ENCODE peak calls at places on chromosomes 12 and 14, in seven cellular contexts. I is Panc1, S is lower lobe of right lung, U is prostate gland, Y is Karpas-422, A is stomach, X is heart left ventricle. V is an unnamed sample. For H3K4me1 and H3K9me3, the result is how much of the 10 kb centered on the place peaks cover.

GRCh38 chr12:114721266-114721665 is 37.3 kb upstream of the TBX3 start:
- DNase-seq in S (no peak), I (no peak), A (no peak), Y (no peak), U (no peak), X (no peak), V (no peak)

GRCh38 chr12:130436741-130437501 is 99.2 kb downstream of the PIWIL1 start:
- DNase-seq in A (no peak), I (no peak), U (no peak), Y (no peak), X (no peak), S (peak), V (no peak)

GRCh38 chr12:119180380-119181040 is 1.8 kb downstream of the HSPB8 start:
- DNase-seq in A (peak), I (no peak), Y (no peak), X (peak), U (no peak), S (no peak), V (peak)

GRCh38 chr12:64137117-64137516 is 85.0 kb downstream of the KICS2 start:
- DNase-seq in I (no peak), Y (no peak), X (no peak), A (no peak), U (no peak), S (no peak), V (no peak)

GRCh38 chr14:21990116-21990515 is 316.5 kb upstream of the OR4E1 start:
- DNase-seq in S (no peak), Y (peak), X (no peak), U (no peak), I (no peak), A (no peak), V (no peak)

GRCh38 chr12:133026996-133027395 is 10.3 kb upstream of the ZNF84 start:
- DNase-seq in A (no peak), Y (no peak), I (no peak), X (no peak), U (no peak), S (no peak), V (no peak)

GRCh38 chr14:53032838-53033390 is 82.1 kb upstream of the FERMT2 start:
- DNase-seq in X (no peak), Y (no peak), S (no peak), U (no peak), A (no peak), I (no peak), V (no peak)

GRCh38 chr14:103889313-103890051 is 38.8 kb upstream of the TDRD9 start:
- DNase-seq in I (no peak), Y (no peak), U (no peak), X (no peak), A (peak), S (peak), V (no peak)

GRCh38 chr12:31491819-31492598 is 98.9 kb downstream of the DENND5B start:
- DNase-seq in A (no peak), X (no peak), U (peak), I (peak), Y (no peak), S (no peak), V (no peak)

GRCh38 chr14:32136027-32136825 is 59.1 kb downstream of the ARHGAP5 start:
- DNase-seq in X (no peak), I (no peak), S (no peak), A (no peak), U (no peak), Y (no peak), V (no peak)

GRCh38 chr14:72613196-72613974 is 280.5 kb downstream of the DPF3 start:
- DNase-seq in A (peak), X (peak), U (no peak), I (no peak), Y (no peak), S (no peak), V (peak)

GRCh38 chr12:47904647-47905312 is at the start of gene VDR:
- DNase-seq in S (peak), Y (no peak), I (peak), U (peak), A (peak), X (peak), V (peak)

GRCh38 chr12:44960856-44961255 is 84.7 kb upstream of the NELL2 start:
- DNase-seq in A (no peak), U (no peak), S (no peak), Y (no peak), I (no peak), X (no peak), V (no peak)

GRCh38 chr14:45491914-45492313 is 238.9 kb upstream of the MIS18BP1 start:
- DNase-seq in A (peak), I (no peak), S (no peak), Y (no peak), X (no peak), U (no peak), V (no peak)

GRCh38 chr12:130337476-130338303 is at the start of gene PIWIL1:
- DNase-seq in I (no peak), A (no peak), Y (peak), S (no peak), X (no peak), U (no peak), V (peak)

GRCh38 chr14:73833530-73834257 is 17.9 kb upstream of the PTGR2 start:
- DNase-seq in U (no peak), X (peak), Y (no peak), I (no peak), A (no peak), S (no peak), V (peak)

GRCh38 chr14:21525571-21525970 is 575 bp downstream of the SALL2 start:
- DNase-seq in I (no peak), Y (no peak), U (no peak), S (no peak), X (no peak), A (no peak), V (no peak)

GRCh38 chr14:21933681-21934080 is 260.1 kb upstream of the OR4E1 start:
- DNase-seq in S (no peak), Y (peak), X (no peak), U (no peak), A (no peak), I (no peak), V (no peak)

GRCh38 chr12:83016226-83016835 is 329.6 kb downstream of the TMTC2 start:
- DNase-seq in U (peak), I (no peak), Y (no peak), S (no peak), A (peak), X (no peak), V (no peak)

GRCh38 chr14:72736348-72736747 is 157.6 kb downstream of the DPF3 start:
- DNase-seq in Y (peak), I (no peak), U (no peak), X (no peak), A (peak), S (no peak), V (no peak)

GRCh38 chr14:76872796-76873432 is 46.7 kb downstream of the LRRC74A start:
- DNase-seq in I (peak), A (peak), Y (peak), U (peak), X (peak), S (peak), V (peak)

GRCh38 chr12:52356762-52357580 is 10.3 kb downstream of the KRT85 start:
- DNase-seq in Y (no peak), X (no peak), I (no peak), S (no peak), U (no peak), A (no peak), V (no peak)

GRCh38 chr14:71358209-71358931 is 451.1 kb downstream of the PCNX1 start:
- DNase-seq in I (no peak), X (no peak), A (no peak), Y (no peak), S (no peak), U (no peak), V (no peak)

GRCh38 chr12:58450868-58451482 is 469.3 kb downstream of the LRIG3 start:
- DNase-seq in S (no peak), I (no peak), Y (no peak), X (no peak), A (peak), U (no peak), V (peak)

GRCh38 chr12:13114251-13115052 is 11.0 kb upstream of the GSG1 start:
- DNase-seq in X (no peak), I (no peak), S (no peak), A (no peak), Y (no peak), U (no peak), V (no peak)

GRCh38 chr12:57258977-57259970 is 8.3 kb upstream of the STAC3 start:
- DNase-seq in X (peak), A (peak), I (no peak), U (no peak), Y (no peak), S (no peak), V (peak)

GRCh38 chr12:49893753-49894752 is 9.6 kb downstream of the FAIM2 start:
- DNase-seq in Y (no peak), S (peak), U (peak), X (no peak), A (peak), I (no peak), V (no peak)

GRCh38 chr12:43914391-43914790 is 78.5 kb downstream of the TMEM117 start:
- DNase-seq in X (no peak), A (no peak), I (no peak), Y (no peak), S (no peak), U (no peak), V (no peak)

GRCh38 chr12:104670439-104671406 is 214.0 kb downstream of the CHST11 start:
- DNase-seq in U (no peak), Y (no peak), X (no peak), I (no peak), A (no peak), S (peak), V (no peak)

GRCh38 chr12:32134144-32134888 is 27.7 kb downstream of the BICD1 start:
- DNase-seq in Y (peak), I (no peak), S (no peak), A (no peak), U (no peak), X (no peak), V (no peak)

GRCh38 chr12:55659486-55660385 is 23.0 kb downstream of the OR10P1 start:
- DNase-seq in S (no peak), I (no peak), U (no peak), Y (peak), A (no peak), X (peak), V (no peak)

GRCh38 chr12:13177373-13177772 is 19.2 kb upstream of the EMP1 start:
- DNase-seq in Y (no peak), A (no peak), U (no peak), X (no peak), S (no peak), I (no peak), V (no peak)

GRCh38 chr14:29240046-29240445 is 473.5 kb downstream of the FOXG1 start:
- DNase-seq in X (no peak), A (no peak), U (no peak), I (no peak), S (no peak), Y (no peak), V (no peak)

GRCh38 chr12:47903151-47903611 is 1.6 kb downstream of the VDR start:
- DNase-seq in I (no peak), A (peak), Y (no peak), X (no peak), S (peak), U (peak), V (peak)

GRCh38 chr12:130687190-130687589 is 28.9 kb downstream of the RIMBP2 start:
- DNase-seq in S (no peak), U (no peak), X (no peak), A (no peak), I (no peak), Y (no peak), V (no peak)

GRCh38 chr14:75428230-75429104 is 645 bp downstream of the JDP2 start:
- DNase-seq in A (peak), U (no peak), S (peak), I (no peak), X (peak), Y (no peak), V (peak)

GRCh38 chr14:102392506-102392905 is 29.8 kb downstream of the TECPR2 start:
- DNase-seq in X (no peak), Y (no peak), S (no peak), U (no peak), I (no peak), A (no peak), V (no peak)

GRCh38 chr14:64671591-64671990 is 32.6 kb upstream of the PLEKHG3 start:
- DNase-seq in U (no peak), I (peak), A (no peak), X (no peak), S (no peak), Y (peak), V (no peak)

GRCh38 chr12:96070670-96071279 is 35.4 kb upstream of the LTA4H start:
- DNase-seq in X (no peak), S (no peak), Y (peak), I (no peak), U (no peak), A (no peak), V (no peak)

GRCh38 chr12:6091786-6092566 is 32.5 kb downstream of the VWF start:
- DNase-seq in A (no peak), Y (no peak), U (no peak), S (no peak), X (no peak), I (no peak), V (no peak)

GRCh38 chr12:6093764-6094163 is 30.7 kb downstream of the VWF start:
- DNase-seq in X (no peak), U (no peak), Y (no peak), I (no peak), S (no peak), A (peak), V (no peak)

GRCh38 chr12:6095269-6095668 is 29.2 kb downstream of the VWF start:
- DNase-seq in Y (no peak), I (no peak), A (no peak), X (no peak), U (no peak), S (no peak), V (no peak)

GRCh38 chr12:6090786-6091185 is 33.7 kb downstream of the VWF start:
- DNase-seq in U (no peak), I (no peak), S (no peak), Y (no peak), A (no peak), X (peak), V (no peak)

DNA sequence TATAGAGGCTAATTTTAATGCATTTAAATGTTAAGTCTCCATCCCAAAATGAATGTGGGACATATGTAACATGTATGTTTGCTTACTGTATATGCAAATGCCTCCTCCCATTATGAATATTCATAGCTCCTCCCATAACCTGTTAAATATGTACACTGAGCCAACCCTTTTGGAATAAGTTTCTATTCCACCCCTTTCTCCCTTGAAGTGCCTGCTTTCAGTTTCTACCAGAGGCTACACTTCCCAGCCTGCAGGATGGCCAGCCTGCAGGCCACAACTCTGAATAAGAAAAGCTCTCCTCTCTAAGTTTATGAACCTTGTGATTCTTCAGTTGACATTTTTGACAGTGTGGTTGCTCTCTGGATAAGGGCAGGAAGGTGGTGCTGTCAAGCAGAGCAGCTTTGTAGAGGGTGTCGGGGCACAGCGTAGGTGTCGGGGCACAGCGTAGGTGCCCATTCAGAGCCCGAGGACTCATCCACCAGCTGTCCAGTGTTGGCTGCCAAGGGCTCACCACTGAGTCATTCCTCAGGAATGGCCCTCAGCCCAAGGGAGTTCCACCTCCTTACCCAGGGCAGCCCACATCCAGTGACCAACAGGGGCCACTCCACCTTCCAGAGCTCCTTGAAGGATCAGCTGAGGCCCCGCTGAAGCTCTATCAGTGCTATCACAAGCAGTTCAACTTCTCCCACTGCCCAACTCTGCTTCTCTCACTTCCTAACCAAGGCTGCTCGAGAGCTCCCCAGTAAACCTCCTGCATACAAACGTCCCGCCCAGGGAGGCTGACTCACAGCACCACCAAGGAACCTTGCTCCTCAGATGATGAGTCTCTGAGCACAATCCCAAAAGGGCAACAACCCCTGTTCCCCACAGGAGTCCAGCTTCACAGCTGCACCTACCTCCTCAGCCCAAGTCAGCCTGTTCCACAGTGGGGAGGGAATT is 31.4 kb downstream of the VWF start:
- DNase-seq in X (no peak), I (peak), S (peak), Y (no peak), A (peak), U (no peak), V (no peak)
- H3K27ac ChIP-seq in X (peak), I (peak), S (peak), Y (no peak), A (peak), U (no peak), V (peak)

DNA sequence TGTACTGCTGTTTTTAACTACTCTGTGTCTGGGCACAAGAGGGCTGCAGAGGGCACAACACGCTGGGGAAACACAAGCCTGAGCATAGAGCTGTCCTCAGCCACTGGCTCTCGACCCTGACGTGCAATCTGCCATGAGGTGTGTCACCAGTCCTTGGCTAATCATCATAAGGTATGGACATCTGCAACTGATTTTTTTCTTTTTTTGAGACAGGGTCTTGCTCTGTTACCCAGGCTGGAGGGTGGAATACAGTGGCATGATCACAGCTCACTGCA is 29.5 kb downstream of the PXN start:
- DNase-seq in I (no peak), S (no peak), X (no peak), U (no peak), Y (no peak), A (no peak), V (no peak)
- H3K4me1 ChIP-seq in I (half or more), S (half or more), X (half or more), U (under half), Y (under half), A (half or more), V (half or more)

GRCh38 chr12:67486671-67487070 is 161.9 kb upstream of the DYRK2 start:
- DNase-seq in X (no peak), S (no peak), U (no peak), A (no peak), I (no peak), Y (no peak), V (no peak)
- H3K9me3 ChIP-seq in X (under half), S (under half), U (under half), A (half or more), I (under half), Y (under half), V (under half)

GRCh38 chr12:120853188-120853587 is 51.0 kb downstream of the SPPL3 start:
- DNase-seq in S (no peak), U (no peak), I (no peak), A (no peak), Y (no peak), X (no peak), V (no peak)
- H3K27ac ChIP-seq in S (no peak), U (no peak), I (no peak), A (no peak), Y (peak), X (no peak), V (no peak)

DNA sequence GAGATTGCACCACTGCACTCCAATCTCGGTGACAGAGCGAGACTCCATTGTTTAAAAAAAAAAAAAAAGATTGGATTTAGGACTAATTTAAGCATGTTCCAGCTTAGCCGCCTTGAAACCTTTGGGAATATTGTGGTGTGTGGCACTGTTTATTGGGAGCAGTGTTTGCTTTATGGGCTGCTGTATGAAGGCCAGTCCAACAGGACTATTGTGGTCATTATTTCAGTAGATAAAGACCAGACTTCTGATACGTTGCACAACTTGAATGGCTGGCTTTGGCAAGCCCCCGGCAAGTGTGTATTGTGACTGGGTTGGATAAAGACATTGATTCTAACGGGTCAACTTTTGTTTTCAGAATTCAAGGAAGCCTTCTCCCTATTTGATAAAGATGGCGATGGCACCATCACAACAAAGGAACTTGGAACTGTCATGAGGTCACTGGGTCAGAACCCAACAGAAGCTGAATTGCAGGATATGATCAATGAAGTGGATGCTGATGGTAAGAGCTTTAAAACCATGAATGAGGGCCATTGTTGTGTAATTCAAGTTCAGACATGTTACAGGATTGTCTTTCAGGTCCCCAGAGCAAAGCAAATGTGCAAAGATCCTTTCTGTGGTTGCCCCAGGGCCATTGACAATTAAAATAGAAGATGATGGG is 4.2 kb downstream of the CALM1 start:
- DNase-seq in U (no peak), S (no peak), I (no peak), A (no peak), X (no peak), Y (no peak), V (no peak)
- H3K4me1 ChIP-seq in U (under half), S (half or more), I (under half), A (half or more), X (half or more), Y (under half), V (under half)

GRCh38 chr14:93859957-93860356 is 67.2 kb upstream of the FAM181A start:
- DNase-seq in S (no peak), Y (no peak), U (peak), I (no peak), X (no peak), A (peak), V (peak)

GRCh38 chr14:93857500-93857899 is 69.2 kb upstream of the PRIMA1 start:
- DNase-seq in A (no peak), S (no peak), X (no peak), Y (no peak), I (no peak), U (peak), V (peak)

GRCh38 chr14:93857081-93857480 is 68.8 kb upstream of the PRIMA1 start:
- DNase-seq in Y (no peak), I (no peak), U (no peak), S (no peak), A (no peak), X (no peak), V (no peak)

GRCh38 chr14:93861846-93862641 is 65.1 kb upstream of the FAM181A start:
- DNase-seq in A (no peak), S (no peak), X (no peak), Y (no peak), I (no peak), U (no peak), V (no peak)

GRCh38 chr14:93858896-93859295 is 68.2 kb upstream of the FAM181A start:
- DNase-seq in X (no peak), I (no peak), U (no peak), A (no peak), Y (no peak), S (no peak), V (no peak)
- H3K9me3 ChIP-seq in X (under half), I (under half), U (under half), A (under half), Y (under half), S (under half), V (under half)

V was measured in right cardiac atrium.